ENCODE peak calls at places on chromosome 9, in eight cellular contexts. D is fibroblast of the aortic adventitia, O is RWPE2, U is colonic mucosa, T is GM06990, J is PC-9, G is OCI-LY7, M is astrocyte of the spinal cord. Y is an unnamed sample.

GRCh38 chr9:110029422-110029814 is 178.5 kb downstream of the C9orf152 start:
- DNase-seq in O (no peak), M (peak; percentile 75), U (no peak), T (no peak), D (peak; percentile 91), G (no peak), J (peak; percentile 46), Y (peak; percentile 96)

GRCh38 chr9:133111461-133112360 is 9.3 kb downstream of the RALGDS start:
- DNase-seq in D (no peak), O (peak; percentile 56), U (no peak), G (no peak), M (no peak), J (no peak), T (no peak), Y (no peak)

GRCh38 chr9:124214596-124215550 is 42.9 kb upstream of the NEK6 start:
- DNase-seq in G (no peak), J (no peak), O (peak; percentile 21), T (no peak), M (no peak), D (no peak), U (no peak), Y (no peak)

GRCh38 chr9:88781500-88782391 is 209.5 kb upstream of the S1PR3 start:
- DNase-seq in J (no peak), G (no peak), O (no peak), U (no peak), T (no peak), M (peak; percentile 87), D (peak; percentile 85), Y (no peak)

GRCh38 chr9:134629586-134630392 is 11.8 kb upstream of the COL5A1 start:
- DNase-seq in J (no peak), G (no peak), U (no peak), T (no peak), M (no peak), O (peak; percentile 49), D (peak; percentile 33), Y (no peak)

GRCh38 chr9:91047993-91048607 is 246.5 kb downstream of the SYK start:
- DNase-seq in U (no peak), G (no peak), M (peak; percentile 86), T (no peak), D (peak; percentile 78), O (no peak), J (no peak), Y (peak; percentile 90)

GRCh38 chr9:121863931-121864330 is 212.5 kb downstream of the DAB2IP start:
- DNase-seq in T (no peak), J (no peak), M (no peak), D (peak; percentile 39), O (no peak), U (no peak), G (no peak), Y (peak; percentile 44)

GRCh38 chr9:132584616-132585560 is 2.5 kb downstream of the BARHL1 start:
- DNase-seq in G (no peak), J (no peak), U (no peak), T (no peak), M (no peak), O (no peak), D (no peak), Y (peak; percentile 12)

GRCh38 chr9:135704366-135704947 is 2.5 kb downstream of the KCNT1 start:
- DNase-seq in U (no peak), T (no peak), J (no peak), M (no peak), D (no peak), O (no peak), G (no peak), Y (no peak)

DNA sequence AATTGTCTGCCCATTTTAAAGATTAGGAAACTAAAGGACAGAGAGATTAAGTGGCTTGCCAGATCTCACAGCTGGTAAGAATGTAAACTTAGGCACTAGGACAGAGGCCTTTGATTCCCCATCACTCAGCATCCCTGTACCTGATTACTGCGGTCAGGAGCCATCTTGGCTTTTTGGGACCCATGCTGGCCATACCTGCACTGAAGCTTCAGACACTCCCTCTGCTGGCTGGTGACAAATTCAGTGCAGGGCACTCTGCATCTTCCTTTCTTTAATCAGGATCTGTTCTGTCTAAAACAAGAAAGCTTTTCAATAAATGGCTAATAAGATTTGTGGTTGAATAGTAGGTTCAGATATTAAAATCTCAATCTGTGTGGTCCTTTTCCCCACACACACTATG is 215.5 kb upstream of the RORB start:
- DNase-seq in D (no peak), J (no peak), T (no peak), M (no peak), O (no peak), G (peak; percentile 0), U (no peak), Y (no peak)
- TF ChIP-seq CTCF in D (no peak), J (peak; percentile 44), T (peak; percentile 59), M (no peak), O (peak; percentile 41), G (peak; percentile 50), U (no peak), Y (no peak)

DNA sequence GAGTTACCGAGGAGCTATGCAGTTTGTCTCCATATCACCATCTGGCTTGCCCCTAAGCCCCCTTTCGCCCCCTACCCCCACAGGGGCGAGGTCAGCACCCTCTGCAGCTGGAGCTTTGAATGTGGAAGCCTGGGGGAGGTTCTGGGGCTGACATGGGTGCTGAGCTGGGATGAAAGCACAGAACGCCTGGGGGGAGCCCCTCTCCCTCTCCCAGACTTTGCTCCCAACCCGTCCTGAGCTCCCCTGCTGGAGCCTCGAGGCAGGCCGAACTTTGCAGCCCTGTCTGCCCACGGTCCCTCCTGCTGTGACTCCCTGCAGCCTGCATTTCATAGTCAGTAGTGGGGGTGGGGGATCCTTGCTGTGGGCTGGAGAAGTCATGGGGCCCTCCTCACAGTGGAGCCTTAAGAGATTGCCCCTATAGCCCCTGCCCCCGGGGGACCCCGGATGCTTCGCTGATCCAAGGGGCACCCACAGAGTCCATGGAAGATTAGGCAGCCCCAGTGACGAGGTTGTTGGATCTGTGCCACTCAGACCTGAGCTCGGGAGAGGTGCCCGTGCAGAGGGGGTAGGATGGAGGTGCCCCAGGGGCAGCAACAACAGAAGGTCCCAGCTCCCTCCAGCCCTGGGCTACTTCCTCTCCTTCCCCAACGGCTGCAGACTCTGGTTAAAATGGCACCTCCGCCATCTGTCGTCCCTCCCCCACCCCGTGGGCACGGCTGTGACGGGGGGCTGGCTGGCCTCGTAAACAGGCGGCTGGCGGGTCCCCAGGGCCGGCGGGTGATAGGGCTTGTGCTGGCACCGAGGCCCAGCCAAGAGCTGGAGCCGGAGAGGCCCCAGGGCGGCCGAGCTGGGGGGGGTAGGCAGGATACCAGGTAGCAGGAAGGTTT is 162.0 kb downstream of the C9orf50 start:
- DNase-seq in D (no peak), O (no peak), U (peak; percentile 52), M (no peak), J (peak; percentile 33), T (no peak), G (peak; percentile 34), Y (no peak)
- H3K4me3 ChIP-seq in D (no peak overlapping the region), O (no peak overlapping the region), U (no peak overlapping the region), M (no peak overlapping the region), J (no peak overlapping the region), T (no peak overlapping the region), G (no peak overlapping the region), Y (no peak overlapping the region)

DNA sequence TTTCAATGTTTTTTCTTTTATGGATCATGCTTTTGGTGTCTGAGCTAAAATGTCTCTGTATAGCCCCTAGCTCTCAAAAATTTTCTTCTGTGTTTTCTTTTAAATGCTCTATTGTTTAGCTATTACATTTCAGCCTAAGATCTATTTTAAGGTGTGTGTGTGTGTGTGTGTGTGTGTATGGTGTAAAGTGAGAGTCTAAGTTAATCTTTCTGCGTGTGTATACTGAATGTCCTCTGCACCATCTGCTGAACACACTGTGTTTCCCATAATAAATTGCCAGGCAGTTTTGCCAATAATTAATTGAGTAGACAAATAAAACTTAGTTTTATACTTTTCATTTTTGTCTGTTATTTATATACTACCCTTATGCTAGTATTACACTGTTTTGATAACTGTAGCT is 2096.3 kb upstream of the C9orf72 start:
- DNase-seq in J (no peak), T (no peak), M (no peak), D (no peak), G (no peak), O (no peak), U (no peak), Y (no peak)
- TF ChIP-seq CTCF in J (no peak), T (no peak), M (no peak), D (no peak), G (no peak), O (no peak), U (no peak), Y (no peak)

GRCh38 chr9:136747161-136748060 is 914 bp downstream of the LCN6 start:
- DNase-seq in U (no peak), T (no peak), G (no peak), J (no peak), D (no peak), M (no peak), O (no peak), Y (no peak)
- H3K4me3 ChIP-seq in U (no peak overlapping the region), T (no peak overlapping the region), G (no peak overlapping the region), J (no peak overlapping the region), D (no peak overlapping the region), M (no peak overlapping the region), O (no peak overlapping the region), Y (no peak overlapping the region)

GRCh38 chr9:18825775-18826174 is 207.2 kb downstream of the SAXO1 start:
- DNase-seq in J (no peak), O (no peak), G (no peak), U (no peak), D (no peak), M (no peak), T (no peak), Y (no peak)

GRCh38 chr9:18821794-18822193 is 211.2 kb downstream of the SAXO1 start:
- DNase-seq in J (no peak), M (peak; percentile 47), U (peak; percentile 44), T (no peak), D (peak; percentile 28), G (no peak), O (no peak), Y (no peak)

GRCh38 chr9:18822850-18823249 is 210.2 kb downstream of the SAXO1 start:
- DNase-seq in G (no peak), T (no peak), O (no peak), M (no peak), J (no peak), D (no peak), U (peak; percentile 29), Y (no peak)

GRCh38 chr9:18826248-18826647 is 206.8 kb downstream of the SAXO1 start:
- DNase-seq in U (no peak), O (no peak), M (no peak), D (no peak), T (no peak), J (no peak), G (no peak), Y (no peak)

GRCh38 chr9:18824095-18824666 is 208.8 kb downstream of the SAXO1 start:
- DNase-seq in M (no peak), T (no peak), U (peak; percentile 41), J (no peak), G (no peak), O (no peak), D (peak; percentile 37), Y (no peak)
- TF ChIP-seq CTCF in M (peak; percentile 6), T (peak; percentile 46), U (peak; percentile 18), J (peak; percentile 38), G (no peak), O (peak; percentile 33), D (peak; percentile 42), Y (peak; percentile 50)

GRCh38 chr9:97387936-97388684 is 23.8 kb upstream of the TDRD7 start:
- DNase-seq in U (no peak), O (no peak), M (no peak), T (no peak), D (no peak), J (no peak), G (no peak), Y (no peak)
- H3K4me3 ChIP-seq in U (no peak overlapping the region), O (no peak overlapping the region), M (no peak overlapping the region), T (no peak overlapping the region), D (no peak overlapping the region), J (no peak overlapping the region), G (no peak overlapping the region), Y (no peak overlapping the region)

GRCh38 chr9:98234231-98234825 is 21.1 kb downstream of the TBC1D2 start:
- DNase-seq in T (no peak), J (no peak), U (no peak), G (no peak), D (no peak), M (no peak), O (no peak), Y (no peak)
- TF ChIP-seq CTCF in T (no peak), J (no peak), U (no peak), G (peak; percentile 30), D (no peak), M (no peak), O (peak; percentile 7), Y (no peak)

Y was measured in AG10803.